ENCODE peak calls at places on chromosomes 16 and 17, in nine cellular contexts. T is choroid plexus epithelial cell; M is fibroblast of lung; Q is A549; X is cardiac fibroblast; K is ascending aorta; W is CD4-positive, CD25-positive, alpha-beta regulatory T cell; L is fibroblast of villous mesenchyme; U is esophagus muscularis mucosa. V is an unnamed sample.

GRCh38 chr17:64484380-64484779 is 12.5 kb downstream of the POLG2 start:
- DNase-seq in T (no peak), M (no peak), Q (no peak), X (no peak), K (no peak), W (no peak), L (no peak), U (no peak), V (no peak)

GRCh38 chr17:6894206-6894528 is 62.6 kb upstream of the TEKT1 start:
- DNase-seq in T (peak; percentile 34), M (no peak), Q (no peak), X (peak; percentile 37), K (no peak), W (no peak), L (no peak), U (no peak), V (no peak)

GRCh38 chr16:51834131-51834530 is 683.1 kb upstream of the SALL1 start:
- DNase-seq in T (no peak), M (peak; percentile 23), Q (no peak), X (peak; percentile 50), K (no peak), W (no peak), L (peak; percentile 49), U (no peak), V (no peak)

GRCh38 chr17:8209909-8210760 is at the start of gene AURKB:
- DNase-seq in T (peak; percentile 98), M (peak; percentile 94), Q (peak; percentile 98), X (peak; percentile 98), K (peak; percentile 97), W (peak; percentile 91), L (peak; percentile 97), U (peak; percentile 98), V (peak; percentile 70)

GRCh38 chr17:82331345-82331939 is 2.1 kb downstream of the SECTM1 start:
- DNase-seq in T (no peak), M (no peak), Q (no peak), X (no peak), K (no peak), W (no peak), L (no peak), U (no peak), V (no peak)

GRCh38 chr17:75048396-75048933 is 1.4 kb downstream of the KCTD2 start:
- DNase-seq in T (no peak), M (peak; percentile 38), Q (no peak), X (no peak), K (peak; percentile 73), W (no peak), L (peak; percentile 46), U (no peak), V (no peak)

GRCh38 chr17:42520540-42520951 is 15.5 kb upstream of the NAGLU start:
- DNase-seq in T (no peak), M (no peak), Q (no peak), X (no peak), K (no peak), W (no peak), L (no peak), U (no peak), V (no peak)

GRCh38 chr17:14792751-14793150 is 472.4 kb downstream of the PMP22 start:
- DNase-seq in T (no peak), M (peak; percentile 8), Q (no peak), X (no peak), K (no peak), W (no peak), L (peak; percentile 28), U (no peak), V (no peak)

GRCh38 chr17:28643979-28644781 is 778 bp downstream of the BLTP2 start:
- DNase-seq in T (peak; percentile 72), M (peak; percentile 55), Q (peak; percentile 83), X (peak; percentile 61), K (peak; percentile 80), W (no peak), L (peak; percentile 50), U (no peak), V (no peak)

GRCh38 chr17:81179220-81179619 is 13.2 kb upstream of the AATK start:
- DNase-seq in T (no peak), M (no peak), Q (no peak), X (no peak), K (no peak), W (no peak), L (no peak), U (no peak), V (no peak)

GRCh38 chr17:48294989-48295892 is 134.8 kb downstream of the SKAP1 start:
- DNase-seq in T (peak; percentile 47), M (no peak), Q (no peak), X (peak; percentile 53), K (no peak), W (peak; percentile 12), L (peak; percentile 7), U (no peak), V (no peak)

GRCh38 chr16:10641555-10641952 is 53.2 kb downstream of the TEKT5 start:
- DNase-seq in T (no peak), M (no peak), Q (no peak), X (no peak), K (no peak), W (no peak), L (no peak), U (no peak), V (no peak)

GRCh38 chr16:78235168-78235800 is 135.8 kb downstream of the WWOX start:
- DNase-seq in T (peak; percentile 72), M (peak; percentile 47), Q (peak; percentile 71), X (peak; percentile 59), K (peak; percentile 79), W (peak; percentile 54), L (peak; percentile 58), U (peak; percentile 94), V (no peak)

GRCh38 chr16:31453255-31454204 is 5.8 kb upstream of the ARMC5 start:
- DNase-seq in T (peak; percentile 39), M (peak; percentile 49), Q (no peak), X (peak; percentile 78), K (peak; percentile 75), W (no peak), L (peak; percentile 68), U (no peak), V (no peak)

GRCh38 chr17:19338031-19338990 is 24.2 kb downstream of the B9D1 start:
- DNase-seq in T (peak; percentile 52), M (peak; percentile 21), Q (peak; percentile 82), X (peak; percentile 47), K (peak; percentile 66), W (peak; percentile 65), L (peak; percentile 50), U (no peak), V (no peak)

GRCh38 chr16:57531635-57532220 is 4.6 kb downstream of the CCDC102A start:
- DNase-seq in T (no peak), M (no peak), Q (no peak), X (no peak), K (peak; percentile 54), W (no peak), L (no peak), U (no peak), V (no peak)

GRCh38 chr16:12162151-12162559 is 185.6 kb downstream of the SNX29 start:
- DNase-seq in T (peak; percentile 12), M (no peak), Q (no peak), X (no peak), K (no peak), W (no peak), L (peak; percentile 84), U (no peak), V (no peak)

GRCh38 chr17:49498037-49498615 is 3.0 kb downstream of the NGFR start:
- DNase-seq in T (no peak), M (no peak), Q (peak; percentile 41), X (no peak), K (no peak), W (no peak), L (no peak), U (no peak), V (no peak)
- H3K4me3 ChIP-seq in T (no peak overlapping the region), M (no peak overlapping the region), Q (no peak overlapping the region), X (no peak overlapping the region), K (no peak overlapping the region), W (no peak overlapping the region), L (no peak overlapping the region), U (peak overlapping the region; percentile 62), V (no peak overlapping the region)

DNA sequence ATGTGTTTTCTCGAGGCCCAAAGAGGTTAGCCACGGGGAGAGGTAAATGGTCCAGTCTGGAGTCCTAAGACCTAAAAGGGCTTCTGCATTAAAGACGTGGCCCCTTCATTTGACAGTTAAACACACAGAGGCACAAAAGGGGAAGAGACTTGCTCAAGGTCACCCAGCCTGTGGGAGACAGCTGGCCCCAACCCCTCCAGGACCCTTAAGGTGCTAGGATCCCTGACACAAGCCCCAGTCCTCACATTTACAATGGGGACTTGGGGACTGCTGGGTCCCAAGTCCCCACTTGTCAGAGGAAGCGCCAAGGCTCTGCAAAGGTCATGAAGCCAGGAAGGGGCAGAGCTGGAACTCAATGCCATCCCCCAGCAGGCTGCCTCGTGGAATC is 1.7 kb downstream of the ABAT start:
- DNase-seq in T (no peak), M (no peak), Q (no peak), X (no peak), K (no peak), W (no peak), L (no peak), U (no peak), V (no peak)
- H3K4me3 ChIP-seq in T (no peak overlapping the region), M (no peak overlapping the region), Q (no peak overlapping the region), X (no peak overlapping the region), K (no peak overlapping the region), W (no peak overlapping the region), L (no peak overlapping the region), U (no peak overlapping the region), V (no peak overlapping the region)

DNA sequence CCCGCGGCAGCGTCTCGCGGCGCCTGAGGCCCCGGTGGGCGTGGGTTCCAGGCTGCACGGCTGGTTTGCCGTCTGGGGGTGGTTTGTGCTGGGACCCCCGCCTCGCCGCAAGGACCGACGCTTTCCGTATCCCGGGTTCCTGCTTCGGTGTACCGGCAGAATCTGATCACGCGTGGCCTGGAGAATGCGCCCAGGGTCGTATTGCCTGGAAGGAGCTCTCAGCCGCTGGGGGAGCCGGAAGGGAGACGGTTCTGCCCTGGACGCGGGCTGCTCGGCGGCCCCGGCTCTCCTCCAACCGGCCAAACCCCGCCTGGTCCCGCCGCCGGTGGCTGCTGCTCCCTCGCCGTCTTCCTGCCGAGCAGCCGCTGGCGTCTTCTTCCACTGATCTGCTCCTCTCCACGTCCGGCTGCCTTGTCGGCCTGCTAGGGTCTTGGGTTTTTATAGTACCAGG is 39.8 kb downstream of the ZNF778 start:
- DNase-seq in T (peak; percentile 21), M (peak; percentile 19), Q (no peak), X (no peak), K (no peak), W (no peak), L (no peak), U (no peak), V (no peak)
- H3K4me3 ChIP-seq in T (peak overlapping the region; percentile 52), M (peak overlapping the region; percentile 53), Q (no peak overlapping the region), X (peak overlapping the region; percentile 47), K (peak overlapping the region; percentile 40), W (no peak overlapping the region), L (peak overlapping the region; percentile 52), U (peak overlapping the region; percentile 46), V (peak overlapping the region; percentile 46)

GRCh38 chr17:3046753-3047152 is 16.7 kb downstream of the OR1D5 start:
- DNase-seq in T (no peak), M (no peak), Q (no peak), X (no peak), K (no peak), W (no peak), L (no peak), U (no peak), V (no peak)

GRCh38 chr17:3043737-3044365 is 19.6 kb downstream of the OR1D5 start:
- DNase-seq in T (no peak), M (no peak), Q (no peak), X (peak; percentile 11), K (no peak), W (no peak), L (no peak), U (no peak), V (no peak)

GRCh38 chr17:3049705-3050295 is 13.6 kb downstream of the OR1D5 start:
- DNase-seq in T (peak; percentile 9), M (peak; percentile 44), Q (no peak), X (peak; percentile 21), K (no peak), W (no peak), L (no peak), U (no peak), V (no peak)

GRCh38 chr17:3048727-3049471 is 14.5 kb downstream of the OR1D5 start:
- DNase-seq in T (peak; percentile 99), M (peak; percentile 97), Q (peak; percentile 96), X (peak; percentile 98), K (peak; percentile 97), W (peak; percentile 89), L (peak; percentile 97), U (peak; percentile 98), V (peak; percentile 84)
- H3K4me3 ChIP-seq in T (peak overlapping the region; percentile 81), M (peak overlapping the region; percentile 80), Q (peak overlapping the region; percentile 58), X (peak overlapping the region; percentile 79), K (peak overlapping the region; percentile 65), W (peak overlapping the region; percentile 78), L (peak overlapping the region; percentile 78), U (peak overlapping the region; percentile 61), V (peak overlapping the region; percentile 69)

V was measured in esophagus squamous epithelium.